ENCODE peak calls at places on chromosomes 1 and 21, in five cellular contexts. O is SJSA1, I is KG1, G is transverse colon, Q is T-helper 17 cell. L is an unnamed sample.

GRCh38 chr1:9766759-9767442 is 56.9 kb downstream of the CLSTN1 start:
- DNase-seq in O (peak), I (no peak), G (no peak), Q (no peak), L (no peak)

GRCh38 chr1:10892138-10893065 is 96.0 kb upstream of the CASZ1 start:
- DNase-seq in O (no peak), I (no peak), G (no peak), Q (no peak), L (no peak)

GRCh38 chr1:190169311-190170067 is 308.2 kb downstream of the BRINP3 start:
- DNase-seq in O (no peak), I (no peak), G (no peak), Q (no peak), L (no peak)

GRCh38 chr1:67690411-67690810 is 5.4 kb downstream of the GADD45A start:
- DNase-seq in O (no peak), I (no peak), G (no peak), Q (no peak), L (no peak)

GRCh38 chr1:6041432-6042062 is 4.1 kb upstream of the KCNAB2 start:
- DNase-seq in O (no peak), I (no peak), G (peak), Q (no peak), L (peak)

GRCh38 chr1:234605983-234606730 is 3.8 kb downstream of the IRF2BP2 start:
- DNase-seq in O (no peak), I (peak), G (peak), Q (no peak), L (peak)

GRCh38 chr1:232620356-232620841 is 9.5 kb downstream of the SIPA1L2 start:
- DNase-seq in O (no peak), I (peak), G (peak), Q (no peak), L (peak)

GRCh38 chr1:214993419-214993818 is 89.1 kb upstream of the KCNK2 start:
- DNase-seq in O (no peak), I (no peak), G (no peak), Q (no peak), L (no peak)

GRCh38 chr21:15293251-15293650 is 228.5 kb upstream of the NRIP1 start:
- DNase-seq in O (no peak), I (no peak), G (no peak), Q (no peak), L (no peak)

GRCh38 chr1:43671626-43672330 is 21.8 kb downstream of the KDM4A start:
- DNase-seq in O (no peak), I (no peak), G (no peak), Q (no peak), L (no peak)

GRCh38 chr1:44072204-44072603 is 40.9 kb upstream of the SLC6A9 start:
- DNase-seq in O (peak), I (no peak), G (no peak), Q (no peak), L (no peak)

GRCh38 chr1:206041640-206042039 is 11.3 kb upstream of the RHEX start:
- DNase-seq in O (no peak), I (no peak), G (no peak), Q (no peak), L (no peak)

GRCh38 chr1:208230668-208231529 is 13.3 kb downstream of the PLXNA2 start:
- DNase-seq in O (no peak), I (no peak), G (no peak), Q (no peak), L (no peak)

GRCh38 chr1:15680131-15680530 is 4.0 kb upstream of the PLEKHM2 start:
- DNase-seq in O (no peak), I (no peak), G (no peak), Q (no peak), L (no peak)

GRCh38 chr1:65247419-65248359 is 61.7 kb upstream of the DNAJC6 start:
- DNase-seq in O (no peak), I (no peak), G (no peak), Q (no peak), L (no peak)

GRCh38 chr21:33028759-33029511 is 3.2 kb downstream of the OLIG2 start:
- DNase-seq in O (no peak), I (no peak), G (no peak), Q (no peak), L (no peak)

GRCh38 chr1:59139396-59139795 is 157.5 kb upstream of the FGGY start:
- DNase-seq in O (no peak), I (no peak), G (no peak), Q (no peak), L (no peak)

GRCh38 chr1:227192163-227192562 is 126.1 kb downstream of the CDC42BPA start:
- DNase-seq in O (peak), I (no peak), G (peak), Q (no peak), L (peak)

GRCh38 chr1:180173952-180174351 is 19.3 kb downstream of the QSOX1 start:
- DNase-seq in O (no peak), I (no peak), G (peak), Q (no peak), L (peak)

GRCh38 chr1:9900142-9901043 is 9.7 kb downstream of the CTNNBIP1 start:
- DNase-seq in O (no peak), I (no peak), G (peak), Q (no peak), L (peak)

GRCh38 chr1:178727014-178727895 is 2.2 kb downstream of the RALGPS2 start:
- DNase-seq in O (no peak), I (no peak), G (no peak), Q (no peak), L (no peak)

GRCh38 chr1:224459936-224460335 is 25.3 kb upstream of the WDR26 start:
- DNase-seq in O (no peak), I (no peak), G (no peak), Q (no peak), L (no peak)

GRCh38 chr1:204426035-204426436 is 14.4 kb upstream of the PPP1R15B start:
- DNase-seq in O (peak), I (no peak), G (no peak), Q (no peak), L (no peak)

GRCh38 chr1:102191723-102192122 is 195.0 kb upstream of the OLFM3 start:
- DNase-seq in O (no peak), I (peak), G (peak), Q (no peak), L (peak)

GRCh38 chr1:180691322-180691721 is 59.5 kb downstream of the XPR1 start:
- DNase-seq in O (no peak), I (no peak), G (no peak), Q (no peak), L (no peak)

GRCh38 chr1:45512641-45513054 is 9.0 kb downstream of the PRDX1 start:
- DNase-seq in O (peak), I (peak), G (peak), Q (peak), L (peak)

GRCh38 chr1:174740248-174740990 is 259.3 kb upstream of the CACYBP start:
- DNase-seq in O (no peak), I (no peak), G (no peak), Q (no peak), L (no peak)

GRCh38 chr1:245001252-245001651 is 136.9 kb upstream of the HNRNPU start:
- DNase-seq in O (no peak), I (no peak), G (no peak), Q (no peak), L (no peak)

GRCh38 chr1:183543619-183544204 is 46.5 kb downstream of the NCF2 start:
- DNase-seq in O (no peak), I (no peak), G (no peak), Q (no peak), L (no peak)

GRCh38 chr21:33940164-33940563 is 24.6 kb upstream of the ATP5PO start:
- DNase-seq in O (no peak), I (no peak), G (no peak), Q (no peak), L (no peak)

GRCh38 chr1:183956559-183957188 is 80.9 kb downstream of the COLGALT2 start:
- DNase-seq in O (no peak), I (peak), G (peak), Q (peak), L (no peak)

GRCh38 chr1:22349302-22350043 is 102.2 kb upstream of the ZBTB40 start:
- DNase-seq in O (no peak), I (no peak), G (no peak), Q (no peak), L (no peak)

GRCh38 chr1:9822897-9823692 is 670 bp downstream of the CLSTN1 start:
- DNase-seq in O (no peak), I (no peak), G (peak), Q (no peak), L (peak)

GRCh38 chr1:225866981-225867380 is 15.2 kb downstream of the TMEM63A start:
- DNase-seq in O (no peak), I (no peak), G (no peak), Q (no peak), L (no peak)

GRCh38 chr21:37462087-37462861 is 95.7 kb downstream of the DYRK1A start:
- DNase-seq in O (no peak), I (no peak), G (no peak), Q (no peak), L (no peak)

GRCh38 chr1:112263464-112263863 is 132.6 kb upstream of the CTTNBP2NL start:
- DNase-seq in O (no peak), I (no peak), G (no peak), Q (no peak), L (no peak)

GRCh38 chr1:26349196-26349885 is 4.6 kb downstream of the CRYBG2 start:
- DNase-seq in O (no peak), I (no peak), G (no peak), Q (no peak), L (no peak)